ENCODE peak calls at places on chromosomes 1 and 21, in six cellular contexts. One of them, this sample, is unnamed. For H3K4me1 and H3K27me3, the result is how much of the 10 kb centered on the place peaks cover.

GRCh38 chr1:117210831-117211261 is at the start of gene VTCN1:
- DNase-seq in aorta: no peak
- DNase-seq in Karpas-422: no peak
- DNase-seq in uterus: no peak
- DNase-seq in endodermal cell: no peak
- DNase-seq in SJSA1: no peak
- DNase-seq in this sample: peak

GRCh38 chr1:119715542-119715941 is 3.8 kb downstream of the PHGDH start:
- DNase-seq in aorta: no peak
- DNase-seq in Karpas-422: no peak
- DNase-seq in uterus: no peak
- DNase-seq in endodermal cell: peak
- DNase-seq in SJSA1: no peak
- DNase-seq in this sample: no peak

GRCh38 chr1:86018311-86018923 is 138.2 kb downstream of the COL24A1 start:
- DNase-seq in aorta: no peak
- DNase-seq in Karpas-422: peak
- DNase-seq in uterus: no peak
- DNase-seq in endodermal cell: peak
- DNase-seq in SJSA1: no peak
- DNase-seq in this sample: peak

GRCh38 chr1:201026746-201027145 is 3.2 kb upstream of the KIF21B start:
- DNase-seq in aorta: no peak
- DNase-seq in Karpas-422: no peak
- DNase-seq in uterus: no peak
- DNase-seq in endodermal cell: no peak
- DNase-seq in SJSA1: no peak
- DNase-seq in this sample: no peak

GRCh38 chr1:3510136-3510955 is 55.9 kb downstream of the ARHGEF16 start:
- DNase-seq in aorta: no peak
- DNase-seq in Karpas-422: no peak
- DNase-seq in uterus: no peak
- DNase-seq in endodermal cell: no peak
- DNase-seq in SJSA1: no peak
- DNase-seq in this sample: no peak

GRCh38 chr1:225911207-225912130 is 12.6 kb downstream of the PYCR2 start:
- DNase-seq in aorta: peak
- DNase-seq in Karpas-422: no peak
- DNase-seq in uterus: peak
- DNase-seq in endodermal cell: peak
- DNase-seq in SJSA1: peak
- DNase-seq in this sample: peak

GRCh38 chr1:119227446-119227845 is 87.0 kb upstream of the WARS2 start:
- DNase-seq in aorta: no peak
- DNase-seq in Karpas-422: no peak
- DNase-seq in uterus: no peak
- DNase-seq in endodermal cell: peak
- DNase-seq in SJSA1: no peak
- DNase-seq in this sample: no peak

GRCh38 chr1:200888349-200888838 is 6.3 kb upstream of the INAVA start:
- DNase-seq in aorta: peak
- DNase-seq in Karpas-422: no peak
- DNase-seq in uterus: no peak
- DNase-seq in endodermal cell: peak
- DNase-seq in SJSA1: no peak
- DNase-seq in this sample: peak

GRCh38 chr1:231638647-231639046 is 12.1 kb downstream of the DISC1 start:
- DNase-seq in aorta: no peak
- DNase-seq in Karpas-422: no peak
- DNase-seq in uterus: no peak
- DNase-seq in endodermal cell: no peak
- DNase-seq in SJSA1: no peak
- DNase-seq in this sample: no peak

GRCh38 chr1:98045211-98046030 is 124.6 kb upstream of the DPYD start:
- DNase-seq in aorta: no peak
- DNase-seq in Karpas-422: no peak
- DNase-seq in uterus: no peak
- DNase-seq in endodermal cell: peak
- DNase-seq in SJSA1: peak
- DNase-seq in this sample: no peak

GRCh38 chr1:65001238-65001792 is 35.0 kb upstream of the JAK1 start:
- DNase-seq in aorta: peak
- DNase-seq in Karpas-422: no peak
- DNase-seq in uterus: peak
- DNase-seq in endodermal cell: peak
- DNase-seq in SJSA1: no peak
- DNase-seq in this sample: no peak

GRCh38 chr1:86741947-86742572 is 37.7 kb downstream of the SH3GLB1 start:
- DNase-seq in aorta: no peak
- DNase-seq in Karpas-422: peak
- DNase-seq in uterus: no peak
- DNase-seq in endodermal cell: no peak
- DNase-seq in SJSA1: no peak
- DNase-seq in this sample: peak

GRCh38 chr1:9589144-9589718 is 520 bp downstream of the TMEM201 start:
- DNase-seq in aorta: peak
- DNase-seq in Karpas-422: peak
- DNase-seq in uterus: peak
- DNase-seq in endodermal cell: peak
- DNase-seq in SJSA1: no peak
- DNase-seq in this sample: peak

GRCh38 chr1:59641861-59642260 is 172.9 kb upstream of the HOOK1 start:
- DNase-seq in aorta: no peak
- DNase-seq in Karpas-422: no peak
- DNase-seq in uterus: no peak
- DNase-seq in endodermal cell: peak
- DNase-seq in SJSA1: no peak
- DNase-seq in this sample: no peak

GRCh38 chr1:159207774-159208459 is 3.2 kb downstream of the ACKR1 start:
- DNase-seq in aorta: no peak
- DNase-seq in Karpas-422: no peak
- DNase-seq in uterus: no peak
- DNase-seq in endodermal cell: peak
- DNase-seq in SJSA1: no peak
- DNase-seq in this sample: no peak

GRCh38 chr1:190491404-190491803 is 13.7 kb upstream of the BRINP3 start:
- DNase-seq in aorta: no peak
- DNase-seq in Karpas-422: no peak
- DNase-seq in uterus: no peak
- DNase-seq in endodermal cell: no peak
- DNase-seq in SJSA1: no peak
- DNase-seq in this sample: no peak

GRCh38 chr1:223248787-223249175 is 105.7 kb upstream of the TLR5 start:
- DNase-seq in aorta: no peak
- DNase-seq in Karpas-422: peak
- DNase-seq in uterus: no peak
- DNase-seq in endodermal cell: no peak
- DNase-seq in SJSA1: no peak
- DNase-seq in this sample: peak

GRCh38 chr1:201702936-201703335 is 126.0 kb upstream of the IPO9 start:
- DNase-seq in aorta: no peak
- DNase-seq in Karpas-422: no peak
- DNase-seq in uterus: peak
- DNase-seq in endodermal cell: peak
- DNase-seq in SJSA1: no peak
- DNase-seq in this sample: peak

GRCh38 chr21:31403596-31404333 is 59.7 kb upstream of the TIAM1 start:
- DNase-seq in aorta: no peak
- DNase-seq in Karpas-422: no peak
- DNase-seq in uterus: no peak
- DNase-seq in endodermal cell: no peak
- DNase-seq in SJSA1: no peak
- DNase-seq in this sample: no peak

GRCh38 chr1:71916894-71917293 is 365.4 kb downstream of the NEGR1 start:
- DNase-seq in aorta: no peak
- DNase-seq in Karpas-422: no peak
- DNase-seq in uterus: no peak
- DNase-seq in endodermal cell: no peak
- DNase-seq in SJSA1: no peak
- DNase-seq in this sample: no peak

GRCh38 chr1:34776911-34777310 is 4.1 kb upstream of the GJB3 start:
- DNase-seq in aorta: no peak
- DNase-seq in Karpas-422: no peak
- DNase-seq in uterus: no peak
- DNase-seq in endodermal cell: peak
- DNase-seq in SJSA1: no peak
- DNase-seq in this sample: no peak

GRCh38 chr1:18949689-18950414 is 6.6 kb downstream of the IFFO2 start:
- DNase-seq in aorta: peak
- DNase-seq in Karpas-422: no peak
- DNase-seq in uterus: peak
- DNase-seq in endodermal cell: peak
- DNase-seq in SJSA1: peak
- DNase-seq in this sample: no peak

GRCh38 chr1:179807691-179808485 is 64.8 kb downstream of the FAM163A start:
- DNase-seq in aorta: no peak
- DNase-seq in Karpas-422: no peak
- DNase-seq in uterus: no peak
- DNase-seq in endodermal cell: no peak
- DNase-seq in SJSA1: no peak
- DNase-seq in this sample: peak

GRCh38 chr1:151311589-151312331 is 15.5 kb downstream of the PI4KB start:
- DNase-seq in aorta: peak
- DNase-seq in Karpas-422: no peak
- DNase-seq in uterus: peak
- DNase-seq in endodermal cell: no peak
- DNase-seq in SJSA1: peak
- DNase-seq in this sample: peak

GRCh38 chr1:236853916-236854601 is 59.0 kb downstream of the MTR start:
- DNase-seq in aorta: no peak
- DNase-seq in Karpas-422: no peak
- DNase-seq in uterus: no peak
- DNase-seq in endodermal cell: no peak
- DNase-seq in SJSA1: no peak
- DNase-seq in this sample: no peak

GRCh38 chr1:35531368-35531767 is 25.8 kb downstream of the KIAA0319L start:
- DNase-seq in aorta: no peak
- DNase-seq in Karpas-422: no peak
- DNase-seq in uterus: no peak
- DNase-seq in endodermal cell: no peak
- DNase-seq in SJSA1: no peak
- DNase-seq in this sample: no peak

GRCh38 chr1:58896211-58897183 is 112.7 kb upstream of the JUN start:
- DNase-seq in aorta: peak
- DNase-seq in Karpas-422: no peak
- DNase-seq in uterus: peak
- DNase-seq in endodermal cell: peak
- DNase-seq in SJSA1: no peak
- DNase-seq in this sample: peak

GRCh38 chr1:220160027-220160426 is 66.1 kb downstream of the IARS2 start:
- DNase-seq in aorta: no peak
- DNase-seq in Karpas-422: no peak
- DNase-seq in uterus: no peak
- DNase-seq in endodermal cell: no peak
- DNase-seq in SJSA1: no peak
- DNase-seq in this sample: peak

GRCh38 chr1:215554865-215555264 is 12.2 kb upstream of the KCTD3 start:
- DNase-seq in aorta: no peak
- DNase-seq in Karpas-422: no peak
- DNase-seq in uterus: no peak
- DNase-seq in endodermal cell: no peak
- DNase-seq in SJSA1: no peak
- DNase-seq in this sample: no peak

GRCh38 chr1:157711802-157712201 is 11.2 kb upstream of the FCRL3 start:
- DNase-seq in aorta: no peak
- DNase-seq in Karpas-422: no peak
- DNase-seq in uterus: no peak
- DNase-seq in endodermal cell: no peak
- DNase-seq in SJSA1: no peak
- DNase-seq in this sample: no peak

GRCh38 chr1:178819123-178819522 is 51.8 kb downstream of the ANGPTL1 start:
- DNase-seq in aorta: no peak
- DNase-seq in Karpas-422: no peak
- DNase-seq in uterus: no peak
- DNase-seq in endodermal cell: peak
- DNase-seq in SJSA1: no peak
- DNase-seq in this sample: no peak

GRCh38 chr1:103112535-103112934 is 4.2 kb upstream of the COL11A1 start:
- DNase-seq in aorta: no peak
- DNase-seq in Karpas-422: no peak
- DNase-seq in uterus: no peak
- DNase-seq in endodermal cell: no peak
- DNase-seq in SJSA1: no peak
- DNase-seq in this sample: no peak
- H3K4me3 ChIP-seq in aorta: no peak
- H3K4me3 ChIP-seq in Karpas-422: no peak
- H3K4me3 ChIP-seq in uterus: no peak
- H3K4me3 ChIP-seq in endodermal cell: no peak
- H3K4me3 ChIP-seq in SJSA1: no peak
- H3K4me3 ChIP-seq in this sample: no peak

DNA sequence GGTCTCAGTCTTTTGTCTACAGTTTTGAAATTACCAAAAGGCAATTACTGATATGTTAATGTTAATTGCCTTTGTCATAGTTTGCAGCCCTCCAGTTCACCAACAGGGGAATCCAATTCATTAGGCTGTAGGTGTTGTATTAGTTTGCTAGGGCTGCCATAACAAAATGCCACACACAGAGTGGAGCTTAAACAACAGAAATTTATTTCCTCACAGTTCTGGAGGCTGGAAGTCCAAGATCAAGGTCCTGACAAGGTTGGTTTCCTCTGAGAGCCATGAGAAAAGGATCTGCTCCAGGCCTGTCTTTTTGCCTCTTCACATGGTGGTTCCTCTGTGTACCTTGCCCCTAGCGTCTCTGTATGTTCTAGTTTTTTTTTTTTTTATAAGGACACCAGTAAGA is 1.3 kb downstream of the RTCA start:
- DNase-seq in aorta: no peak
- DNase-seq in Karpas-422: no peak
- DNase-seq in uterus: no peak
- DNase-seq in endodermal cell: no peak
- DNase-seq in SJSA1: no peak
- DNase-seq in this sample: peak
- H3K4me1 ChIP-seq in aorta: under half
- H3K4me1 ChIP-seq in Karpas-422: under half
- H3K4me1 ChIP-seq in uterus: under half
- H3K4me1 ChIP-seq in endodermal cell: under half
- H3K4me1 ChIP-seq in SJSA1: under half
- H3K4me1 ChIP-seq in this sample: under half

DNA sequence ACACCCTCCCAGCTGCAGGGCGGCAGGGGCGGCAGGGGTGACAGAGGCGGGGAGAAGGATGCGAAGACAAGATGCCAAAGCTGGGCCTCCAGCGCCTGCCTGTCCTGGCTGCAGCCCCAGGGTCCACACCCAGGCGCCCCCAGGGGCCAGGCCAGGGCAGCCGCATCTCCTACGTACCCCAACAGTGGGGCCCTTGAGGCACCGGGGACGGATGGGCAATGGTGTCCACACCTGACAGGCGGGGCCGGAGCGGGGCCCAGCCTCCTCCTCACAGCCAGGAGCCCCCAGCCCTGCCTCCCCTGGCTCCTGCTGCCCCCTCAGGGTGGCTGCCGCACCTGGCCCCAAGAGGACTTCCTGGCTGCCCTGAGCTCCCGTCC is 7.2 kb downstream of the B3GALT6 start:
- DNase-seq in aorta: no peak
- DNase-seq in Karpas-422: no peak
- DNase-seq in uterus: no peak
- DNase-seq in endodermal cell: no peak
- DNase-seq in SJSA1: no peak
- DNase-seq in this sample: no peak
- H3K27me3 ChIP-seq in aorta: under half
- H3K27me3 ChIP-seq in Karpas-422: under half
- H3K27me3 ChIP-seq in uterus: under half
- H3K27me3 ChIP-seq in endodermal cell: under half
- H3K27me3 ChIP-seq in SJSA1: under half
- H3K27me3 ChIP-seq in this sample: under half

GRCh38 chr1:199041173-199041914 is 402.5 kb downstream of the PTPRC start:
- DNase-seq in aorta: no peak
- DNase-seq in Karpas-422: no peak
- DNase-seq in uterus: no peak
- DNase-seq in endodermal cell: no peak
- DNase-seq in SJSA1: no peak
- DNase-seq in this sample: peak
- H3K4me3 ChIP-seq in aorta: no peak
- H3K4me3 ChIP-seq in Karpas-422: no peak
- H3K4me3 ChIP-seq in uterus: no peak
- H3K4me3 ChIP-seq in endodermal cell: no peak
- H3K4me3 ChIP-seq in SJSA1: no peak
- H3K4me3 ChIP-seq in this sample: no peak

This sample was measured in small intestine.